ENCODE peak calls at places on chromosomes 7 and 10, in four cellular contexts. V, M, C and U are unnamed samples. For H3K9me3, the result is how much of the 10 kb centered on the place peaks cover.

GRCh38 chr7:150370612-150371071 is 2.0 kb downstream of the REPIN1 start:
- DNase-seq in V (no peak), M (no peak), C (no peak), U (no peak)

GRCh38 chr10:23293145-23293724 is 51.4 kb downstream of the C10orf67 start:
- DNase-seq in V (no peak), M (no peak), C (peak), U (no peak)

GRCh38 chr10:17838080-17838634 is 29.0 kb downstream of the MRC1 start:
- DNase-seq in V (no peak), M (no peak), C (no peak), U (no peak)

GRCh38 chr10:93468532-93469213 is 13.5 kb downstream of the MYOF start:
- DNase-seq in V (no peak), M (no peak), C (peak), U (no peak)

GRCh38 chr7:30159698-30160143 is 24.9 kb downstream of the MTURN start:
- DNase-seq in V (no peak), M (peak), C (peak), U (peak)

GRCh38 chr7:105940111-105940510 is 23.0 kb upstream of the CDHR3 start:
- DNase-seq in V (no peak), M (no peak), C (no peak), U (no peak)

GRCh38 chr10:123354521-123354920 is 200.3 kb downstream of the BUB3 start:
- DNase-seq in V (no peak), M (no peak), C (no peak), U (no peak)

GRCh38 chr10:127275272-127275671 is 78.9 kb upstream of the INSYN2A start:
- DNase-seq in V (no peak), M (no peak), C (no peak), U (no peak)

GRCh38 chr7:43679210-43680068 is 49.9 kb downstream of the COA1 start:
- DNase-seq in V (no peak), M (no peak), C (no peak), U (no peak)
- H3K9me3 ChIP-seq in V (under half), M (under half), C (under half), U (under half)

GRCh38 chr7:122136639-122137253 is 7.3 kb downstream of the AASS start:
- DNase-seq in V (no peak), M (no peak), C (no peak), U (no peak)
- H3K27ac ChIP-seq in V (peak), M (no peak), C (no peak), U (peak)

GRCh38 chr7:64498270-64498669 is 64.6 kb downstream of the ZNF680 start:
- DNase-seq in V (no peak), M (no peak), C (no peak), U (no peak)
- H3K9me3 ChIP-seq in V (under half), M (under half), C (under half), U (under half)

DNA sequence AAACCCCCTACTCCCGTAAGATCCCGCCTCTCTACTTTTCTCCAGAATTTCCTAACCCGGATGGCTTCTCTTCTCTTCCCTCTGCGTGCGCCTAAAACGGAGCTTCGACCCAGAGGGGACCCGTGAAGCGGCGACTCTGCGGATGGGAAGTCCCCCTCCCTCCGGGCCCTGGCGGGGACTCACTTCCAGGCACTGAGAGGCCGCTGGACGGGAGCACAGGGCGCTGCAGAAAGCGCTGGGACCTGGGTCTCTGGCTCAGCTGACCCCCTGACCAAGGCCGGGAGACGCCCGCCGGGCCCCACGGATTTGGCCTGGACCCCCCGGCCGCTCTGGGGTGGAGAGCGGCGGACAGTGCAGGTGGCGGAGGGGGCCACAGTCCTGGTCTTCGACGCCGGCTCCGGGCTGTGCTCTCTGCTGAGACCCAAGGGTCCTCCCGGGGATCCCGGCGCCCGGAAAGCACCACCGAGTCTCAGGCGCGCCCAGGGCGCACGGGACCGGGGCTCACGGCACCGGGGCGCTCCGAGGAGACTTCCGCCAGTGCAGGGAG is 688 bp upstream of the FOXL3 start:
- DNase-seq in V (no peak), M (peak), C (no peak), U (no peak)
- H3K27ac ChIP-seq in V (no peak), M (no peak), C (no peak), U (no peak)

GRCh38 chr10:42519761-42520460 is 118.5 kb downstream of the ZNF33B start:
- DNase-seq in V (no peak), M (no peak), C (no peak), U (no peak)
- H3K9me3 ChIP-seq in V (half or more), M (half or more), C (under half), U (half or more)

GRCh38 chr10:132444877-132445351 is 47.9 kb downstream of the PWWP2B start:
- DNase-seq in V (no peak), M (peak), C (no peak), U (no peak)
- H3K27ac ChIP-seq in V (no peak), M (peak), C (no peak), U (no peak)

GRCh38 chr7:55070839-55071238 is 52.0 kb downstream of the EGFR start:
- DNase-seq in V (no peak), M (no peak), C (no peak), U (no peak)

GRCh38 chr7:55074008-55074499 is 55.2 kb downstream of the EGFR start:
- DNase-seq in V (peak), M (no peak), C (peak), U (peak)

GRCh38 chr7:55071411-55072188 is 52.8 kb downstream of the EGFR start:
- DNase-seq in V (no peak), M (no peak), C (no peak), U (no peak)

GRCh38 chr7:55072251-55072650 is 53.4 kb downstream of the EGFR start:
- DNase-seq in V (no peak), M (no peak), C (no peak), U (no peak)

GRCh38 chr7:55073051-55073511 is 54.3 kb downstream of the EGFR start:
- DNase-seq in V (no peak), M (no peak), C (no peak), U (no peak)
- H3K9me3 ChIP-seq in V (under half), M (under half), C (under half), U (under half)

GRCh38 chr7:818031-818699 is 14.1 kb upstream of the SUN1 start:
- DNase-seq in V (no peak), M (peak), C (no peak), U (no peak)

GRCh38 chr7:820341-820740 is 11.9 kb upstream of the SUN1 start:
- DNase-seq in V (no peak), M (no peak), C (no peak), U (no peak)

GRCh38 chr7:816300-816750 is 16.0 kb upstream of the SUN1 start:
- DNase-seq in V (peak), M (peak), C (peak), U (peak)

GRCh38 chr7:816751-817671 is 15.3 kb upstream of the SUN1 start:
- DNase-seq in V (no peak), M (peak), C (no peak), U (peak)

GRCh38 chr7:815284-816216 is 16.7 kb upstream of the SUN1 start:
- DNase-seq in V (no peak), M (peak), C (peak), U (peak)
- H3K27ac ChIP-seq in V (peak), M (peak), C (peak), U (peak)

GRCh38 chr10:117134084-117135025 is 3.7 kb downstream of the VAX1 start:
- DNase-seq in V (no peak), M (no peak), C (no peak), U (no peak)

GRCh38 chr10:117136391-117136975 is 1.6 kb downstream of the VAX1 start:
- DNase-seq in V (no peak), M (no peak), C (no peak), U (no peak)

GRCh38 chr10:117135026-117135372 is 3.1 kb downstream of the VAX1 start:
- DNase-seq in V (no peak), M (no peak), C (no peak), U (no peak)

GRCh38 chr10:117137031-117137910 is 799 bp downstream of the VAX1 start:
- DNase-seq in V (no peak), M (no peak), C (no peak), U (no peak)

DNA sequence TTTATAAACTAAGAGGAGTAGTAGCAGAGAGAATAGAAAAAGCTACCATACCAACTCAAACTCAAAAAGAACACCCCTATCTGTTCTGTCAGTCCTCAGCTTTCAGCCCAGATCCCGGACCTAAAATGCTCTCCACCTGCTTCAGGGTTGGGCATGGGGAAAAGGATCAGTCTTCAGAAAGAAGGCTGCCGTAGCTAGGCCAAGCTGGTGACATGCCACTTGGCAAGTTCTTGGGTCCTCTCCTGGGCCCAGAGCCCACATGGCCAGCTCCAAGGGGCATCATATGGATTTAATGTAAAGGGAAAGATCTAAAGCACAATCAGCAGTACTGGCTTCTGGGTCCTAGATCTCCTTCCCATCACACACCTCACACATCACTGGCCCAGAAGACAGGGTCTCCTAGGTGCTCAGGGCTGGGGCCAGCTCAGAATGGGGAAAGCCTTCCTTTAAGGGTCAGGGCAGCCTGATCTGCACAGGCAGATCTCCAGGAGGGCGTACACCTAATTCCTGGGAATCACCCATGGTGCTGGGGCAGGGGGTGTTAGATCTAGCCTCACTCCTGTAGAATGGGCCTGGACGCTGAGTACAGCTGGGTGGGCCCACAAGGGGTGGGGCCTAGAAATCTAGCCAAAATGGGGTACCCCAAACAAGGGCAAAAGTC is 2.5 kb downstream of the VAX1 start:
- DNase-seq in V (no peak), M (no peak), C (no peak), U (no peak)
- H3K9me3 ChIP-seq in V (under half), M (under half), C (under half), U (under half)

DNA sequence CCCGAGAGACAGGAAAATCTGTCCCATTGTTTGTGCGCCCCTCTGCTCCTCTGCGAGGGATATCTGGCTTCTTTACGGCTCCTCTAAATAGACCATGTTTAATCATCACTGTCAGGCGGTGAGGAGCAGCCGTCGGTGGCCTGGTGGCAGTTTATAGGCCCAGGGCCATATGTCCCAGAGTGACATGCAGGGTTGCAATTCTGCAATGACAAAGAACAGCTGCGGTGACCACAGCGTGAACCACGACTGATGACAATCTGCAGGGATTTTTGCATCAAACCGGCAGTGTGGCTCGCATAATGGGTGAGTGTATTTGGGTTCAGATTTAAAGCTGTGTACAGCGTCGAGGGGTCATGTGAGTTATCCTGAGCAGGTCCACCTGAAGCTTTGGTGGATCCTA is 41.5 kb downstream of the GATA3 start:
- DNase-seq in V (no peak), M (no peak), C (no peak), U (no peak)
- H3K27ac ChIP-seq in V (no peak), M (no peak), C (no peak), U (no peak)